ENCODE peak calls at places on chromosomes 2 and 18, in ten cellular contexts. N is epithelial cell of esophagus; Q is AG04450; E is fibroblast of mammary gland; V is ELF-1; S is activated T-helper 1 cell treated with Interleukin-2 at 50 U/mL for 16 hours; J is Right ventricle myocardium superior; Y is effector memory CD8-positive, alpha-beta T cell; W is HuH-7; B is fibroblast of lung. R is an unnamed sample.

GRCh38 chr2:152384992-152385391 is 50.0 kb downstream of the FMNL2 start:
- DNase-seq in S (no peak), J (no peak), V (no peak), W (peak), E (no peak), B (no peak), N (no peak), Q (no peak), Y (no peak), R (no peak)

GRCh38 chr2:85819811-85820510 is 66.2 kb downstream of the ATOH8 start:
- DNase-seq in Q (no peak), V (no peak), N (no peak), W (no peak), S (no peak), E (no peak), J (no peak), Y (no peak), B (no peak), R (no peak)

GRCh38 chr2:37315364-37315763 is 9.3 kb downstream of the PRKD3 start:
- DNase-seq in Q (no peak), S (no peak), Y (no peak), J (no peak), N (no peak), V (no peak), B (no peak), W (no peak), E (no peak), R (no peak)

GRCh38 chr2:61470122-61470951 is 550 bp downstream of the USP34 start:
- DNase-seq in E (peak), S (peak), J (peak), Q (peak), B (no peak), N (peak), W (peak), V (peak), Y (peak), R (peak)

GRCh38 chr2:134782792-134783191 is 55.6 kb upstream of the ACMSD start:
- DNase-seq in S (no peak), Q (no peak), V (no peak), B (peak), N (peak), J (no peak), E (peak), Y (no peak), W (peak), R (peak)

GRCh38 chr18:74204543-74205152 is 56.3 kb downstream of the TIMM21 start:
- DNase-seq in E (no peak), Q (no peak), S (no peak), Y (no peak), V (no peak), N (no peak), W (no peak), B (no peak), J (no peak), R (no peak)

GRCh38 chr18:25982961-25983360 is 107.5 kb downstream of the SS18 start:
- DNase-seq in B (no peak), E (no peak), J (no peak), S (no peak), W (no peak), N (no peak), V (no peak), Y (no peak), Q (no peak), R (no peak)

GRCh38 chr2:109102588-109103233 is 26.3 kb upstream of the SH3RF3 start:
- DNase-seq in W (no peak), Q (no peak), Y (no peak), N (no peak), J (no peak), E (no peak), V (peak), S (no peak), B (no peak), R (no peak)

GRCh38 chr18:37322497-37323035 is 243.0 kb downstream of the CELF4 start:
- DNase-seq in B (peak), S (no peak), E (peak), J (no peak), N (peak), W (peak), V (peak), Q (no peak), Y (no peak), R (peak)

GRCh38 chr2:193332938-193333337 is 1138.2 kb upstream of the TMEFF2 start:
- DNase-seq in Y (no peak), Q (no peak), W (no peak), S (no peak), B (no peak), J (no peak), E (peak), V (no peak), N (no peak), R (no peak)